ENCODE peak calls at places on chromosomes 4 and X, in ten cellular contexts. D is stimulated activated CD4-positive, alpha-beta T cell treated with anti-CD3 and anti-CD28 coated beads, TNF-alpha, amount 100 ng/mL, for 1 hour; M is SHP77; H is EL; U is GM06990; X is left cardiac atrium; F is Karpas-422; Z is GM04503; N is posterior cingulate gyrus; J is NCI-H460. V is an unnamed sample.
A peak's percentile ranks its signal among the peaks of the same experiment; 100 is the strongest.

GRCh38 chr4:3268395-3269104 is 19.6 kb downstream of the MSANTD1 start:
- DNase-seq in F (no peak), H (no peak), N (no peak), D (no peak), Z (no peak), X (no peak), M (no peak), J (no peak), U (no peak), V (no peak)

GRCh38 chrX:129957241-129958099 is 25.0 kb upstream of the BCORL1 start:
- DNase-seq in D (no peak), H (peak; percentile 67), J (no peak), X (peak; percentile 72), F (peak; percentile 93), U (peak; percentile 85), N (no peak), Z (no peak), M (peak; percentile 63), V (peak; percentile 50)

GRCh38 chr4:79597266-79597665 is 189.2 kb upstream of the GK2 start:
- DNase-seq in F (no peak), N (no peak), D (no peak), J (no peak), X (no peak), H (peak; percentile 17), M (no peak), Z (no peak), U (no peak), V (no peak)

GRCh38 chr4:173025131-173025530 is 143.5 kb upstream of the GALNT7 start:
- DNase-seq in J (peak; percentile 52), D (no peak), Z (no peak), X (no peak), H (peak; percentile 64), M (peak; percentile 63), F (peak; percentile 74), N (no peak), U (no peak), V (peak; percentile 46)

GRCh38 chr4:121784975-121785374 is 16.1 kb upstream of the EXOSC9 start:
- DNase-seq in M (no peak), H (peak; percentile 97), N (no peak), X (no peak), Z (peak; percentile 94), F (no peak), U (no peak), J (peak; percentile 19), D (no peak), V (no peak)

GRCh38 chr4:129146639-129147038 is 50.7 kb downstream of the C4orf33 start:
- DNase-seq in Z (no peak), D (no peak), X (no peak), U (no peak), M (no peak), F (peak; percentile 91), H (no peak), J (no peak), N (no peak), V (no peak)

GRCh38 chr4:22500831-22501714 is 14.8 kb downstream of the ADGRA3 start:
- DNase-seq in Z (no peak), U (no peak), H (peak; percentile 67), N (no peak), M (no peak), X (no peak), F (no peak), J (no peak), D (no peak), V (no peak)

GRCh38 chr4:36206012-36206411 is 38.3 kb downstream of the ARAP2 start:
- DNase-seq in U (no peak), M (no peak), N (no peak), D (no peak), X (no peak), J (no peak), H (no peak), F (no peak), Z (no peak), V (no peak)

GRCh38 chr4:110639207-110640092 is 16.6 kb upstream of the PITX2 start:
- DNase-seq in J (no peak), U (no peak), N (no peak), F (no peak), Z (no peak), X (no peak), H (no peak), M (no peak), D (no peak), V (no peak)

GRCh38 chrX:30653415-30654131 is at the start of gene GK:
- DNase-seq in D (no peak), X (no peak), M (no peak), H (peak; percentile 6), Z (no peak), F (peak; percentile 64), U (peak; percentile 62), J (no peak), N (no peak), V (no peak)

GRCh38 chr4:189022441-189023035 is 883.3 kb downstream of the TRIML1 start:
- DNase-seq in M (no peak), N (no peak), Z (peak; percentile 34), H (peak; percentile 75), J (no peak), F (no peak), D (no peak), X (no peak), U (no peak), V (no peak)

GRCh38 chr4:55903577-55903976 is 45.2 kb upstream of the CEP135 start:
- DNase-seq in Z (no peak), J (no peak), M (no peak), D (no peak), F (no peak), U (no peak), H (no peak), X (no peak), N (no peak), V (no peak)

GRCh38 chr4:70452946-70453345 is 19.1 kb upstream of the MUC7 start:
- DNase-seq in X (no peak), U (no peak), Z (no peak), D (no peak), M (no peak), N (no peak), H (no peak), F (no peak), J (no peak), V (no peak)

GRCh38 chr4:157075811-157076577 is at the start of gene GLRB:
- DNase-seq in M (peak; percentile 16), H (peak; percentile 44), F (peak; percentile 29), N (peak; percentile 35), U (no peak), Z (no peak), X (peak; percentile 26), D (no peak), J (peak; percentile 21), V (peak; percentile 4)

GRCh38 chr4:2484993-2485392 is 16.1 kb downstream of the RNF4 start:
- DNase-seq in D (peak; percentile 12), X (peak; percentile 82), N (no peak), M (no peak), U (peak; percentile 75), J (no peak), F (peak; percentile 89), Z (no peak), H (no peak), V (no peak)

GRCh38 chrX:38638952-38639529 is 77.7 kb downstream of the TSPAN7 start:
- DNase-seq in H (no peak), U (no peak), J (no peak), D (no peak), N (no peak), Z (no peak), F (no peak), M (no peak), X (no peak), V (no peak)

GRCh38 chr4:148443550-148444295 is 1.5 kb upstream of the NR3C2 start:
- DNase-seq in F (no peak), M (no peak), N (peak; percentile 37), D (peak; percentile 18), X (peak; percentile 47), H (no peak), Z (no peak), J (no peak), U (peak; percentile 24), V (no peak)

GRCh38 chrX:150765782-150766350 is 72.7 kb downstream of the MTMR1 start:
- DNase-seq in H (no peak), N (no peak), Z (no peak), U (no peak), D (no peak), F (no peak), M (no peak), J (no peak), X (no peak), V (no peak)

GRCh38 chrX:24662344-24662743 is 15.2 kb upstream of the PCYT1B start:
- DNase-seq in X (no peak), Z (no peak), M (no peak), F (no peak), D (no peak), U (no peak), J (no peak), H (no peak), N (no peak), V (no peak)

GRCh38 chrX:56764153-56764974 is 35.3 kb downstream of the NBDY start:
- DNase-seq in X (peak; percentile 76), F (peak; percentile 93), U (peak; percentile 86), Z (peak; percentile 57), H (peak; percentile 48), N (peak; percentile 70), D (no peak), J (peak; percentile 60), M (no peak), V (no peak)

GRCh38 chr4:72375050-72375736 is 193.8 kb downstream of the ADAMTS3 start:
- DNase-seq in H (peak; percentile 97), N (no peak), X (no peak), Z (peak; percentile 84), M (no peak), J (no peak), U (no peak), D (no peak), F (no peak), V (no peak)

GRCh38 chr4:157221895-157222763 is 1.6 kb downstream of the GRIA2 start:
- DNase-seq in M (peak; percentile 41), N (peak; percentile 65), U (no peak), J (no peak), D (no peak), X (peak; percentile 17), Z (no peak), F (no peak), H (peak; percentile 2), V (peak; percentile 1)

GRCh38 chr4:88008133-88008621 is 742 bp downstream of the PKD2 start:
- DNase-seq in D (peak; percentile 3), Z (no peak), N (peak; percentile 63), F (peak; percentile 75), H (peak; percentile 66), M (peak; percentile 72), U (peak; percentile 61), X (peak; percentile 51), J (no peak), V (peak; percentile 7)

GRCh38 chrX:73851014-73852009 is 288.3 kb downstream of the CHIC1 start:
- DNase-seq in J (no peak), F (peak; percentile 93), M (no peak), D (no peak), N (peak; percentile 83), U (peak; percentile 83), H (no peak), X (peak; percentile 89), Z (peak; percentile 84), V (no peak)

GRCh38 chrX:119990409-119990994 is 47.0 kb upstream of the NKAP start:
- DNase-seq in N (no peak), D (no peak), X (no peak), F (no peak), Z (no peak), U (no peak), H (no peak), M (no peak), J (no peak), V (no peak)

V was measured in NCI-H2107.